ENCODE peak calls at places on chromosomes 13 and 19, in six cellular contexts. M, T, W, X, L and V are unnamed samples.

GRCh38 chr19:50921391-50922315 is 10.5 kb upstream of the KLK4 start:
- DNase-seq in M (no peak), T (no peak), W (no peak), X (no peak), L (no peak), V (no peak)

GRCh38 chr19:18291590-18292459 is 10.4 kb upstream of the JUND start:
- DNase-seq in M (peak), T (peak), W (no peak), X (peak), L (peak), V (peak)

GRCh38 chr19:55585658-55586339 is 5.2 kb upstream of the ZNF579 start:
- DNase-seq in M (peak), T (no peak), W (peak), X (peak), L (peak), V (peak)

GRCh38 chr19:18020212-18021067 is 12.5 kb downstream of the ARRDC2 start:
- DNase-seq in M (peak), T (peak), W (peak), X (peak), L (no peak), V (no peak)

GRCh38 chr19:39705578-39706188 is 1.4 kb downstream of the LGALS14 start:
- DNase-seq in M (no peak), T (no peak), W (no peak), X (no peak), L (no peak), V (peak)

GRCh38 chr13:29496241-29496712 is 99.2 kb downstream of the SLC7A1 start:
- DNase-seq in M (peak), T (peak), W (no peak), X (no peak), L (no peak), V (no peak)

GRCh38 chr19:55423225-55423967 is 15.8 kb upstream of the UBE2S start:
- DNase-seq in M (no peak), T (no peak), W (no peak), X (no peak), L (no peak), V (no peak)

GRCh38 chr13:95643471-95643813 is 1.1 kb downstream of the DZIP1 start:
- DNase-seq in M (peak), T (peak), W (no peak), X (no peak), L (no peak), V (no peak)

GRCh38 chr19:51131780-51132680 is 7.3 kb downstream of the SIGLEC9 start:
- DNase-seq in M (peak), T (no peak), W (no peak), X (peak), L (no peak), V (no peak)

GRCh38 chr13:40288259-40288658 is 378.2 kb downstream of the FOXO1 start:
- DNase-seq in M (no peak), T (no peak), W (no peak), X (no peak), L (no peak), V (no peak)

GRCh38 chr13:40102854-40103253 is 447.4 kb downstream of the COG6 start:
- DNase-seq in M (no peak), T (peak), W (peak), X (no peak), L (no peak), V (peak)

GRCh38 chr19:4304509-4305252 is at the start of gene FSD1:
- DNase-seq in M (no peak), T (no peak), W (no peak), X (no peak), L (peak), V (peak)

GRCh38 chr13:39600766-39601165 is 2.2 kb downstream of the LHFPL6 start:
- DNase-seq in M (no peak), T (no peak), W (no peak), X (peak), L (no peak), V (no peak)

GRCh38 chr13:39729161-39729560 is 73.7 kb downstream of the COG6 start:
- DNase-seq in M (no peak), T (no peak), W (no peak), X (no peak), L (no peak), V (no peak)

GRCh38 chr13:29934531-29935308 is 84.3 kb upstream of the UBL3 start:
- DNase-seq in M (no peak), T (no peak), W (no peak), X (no peak), L (no peak), V (no peak)

GRCh38 chr19:29845576-29846176 is 33.9 kb downstream of the CCNE1 start:
- DNase-seq in M (peak), T (peak), W (no peak), X (no peak), L (no peak), V (no peak)

GRCh38 chr19:6740589-6741348 is 1.3 kb downstream of the TRIP10 start:
- DNase-seq in M (no peak), T (peak), W (no peak), X (peak), L (no peak), V (no peak)

GRCh38 chr19:48632692-48633147 is 4.5 kb downstream of the DBP start:
- DNase-seq in M (no peak), T (peak), W (no peak), X (no peak), L (no peak), V (no peak)

GRCh38 chr13:27054760-27055159 is 116.9 kb downstream of the USP12 start:
- DNase-seq in M (no peak), T (no peak), W (no peak), X (no peak), L (no peak), V (peak)

GRCh38 chr13:81929988-81930387 is 1589.1 kb upstream of the SPRY2 start:
- DNase-seq in M (peak), T (peak), W (no peak), X (no peak), L (no peak), V (no peak)

GRCh38 chr13:114339779-114340534 is 25.7 kb downstream of the CHAMP1 start:
- DNase-seq in M (peak), T (peak), W (no peak), X (no peak), L (no peak), V (peak)

GRCh38 chr19:5141278-5141925 is 172.5 kb downstream of the KDM4B start:
- DNase-seq in M (no peak), T (peak), W (no peak), X (no peak), L (no peak), V (no peak)

GRCh38 chr13:41825691-41826090 is 135.2 kb downstream of the VWA8 start:
- DNase-seq in M (no peak), T (no peak), W (no peak), X (no peak), L (no peak), V (no peak)

GRCh38 chr19:48506138-48506733 is 5.4 kb downstream of the LMTK3 start:
- DNase-seq in M (no peak), T (peak), W (no peak), X (no peak), L (no peak), V (peak)

GRCh38 chr13:112903606-112904195 is 65.3 kb upstream of the MCF2L start:
- DNase-seq in M (no peak), T (no peak), W (no peak), X (no peak), L (no peak), V (no peak)